ENCODE peak calls at places on chromosome X, in ten cellular contexts. L is fibroblast of mammary gland; Y is T-helper 17 cell; K is effector memory CD8-positive, alpha-beta T cell; H is SJSA1; U is M059J; J is activated CD4-positive, alpha-beta T cell treated with anti-CD3 and anti-CD28 coated beads, Interleukin-2, amount 50 U/mL, for 1 hour; O is RPMI8226; F is H9; V is aorta. N is an unnamed sample.

GRCh38 chrX:40449396-40449795 is 131.4 kb upstream of the ATP6AP2 start:
- DNase-seq in V (no peak), F (no peak), U (no peak), Y (no peak), H (no peak), J (no peak), K (no peak), L (no peak), O (peak), N (no peak)

GRCh38 chrX:39491548-39492297 is 606.0 kb downstream of the BCOR start:
- DNase-seq in F (no peak), U (no peak), Y (peak), L (no peak), H (no peak), J (peak), K (peak), O (peak), V (no peak), N (no peak)

GRCh38 chrX:74178536-74178935 is 125.4 kb upstream of the ZCCHC13 start:
- DNase-seq in V (no peak), K (no peak), H (no peak), U (no peak), L (no peak), J (no peak), F (peak), Y (no peak), O (no peak), N (no peak)

GRCh38 chrX:73812256-73812655 is 249.3 kb downstream of the CHIC1 start:
- DNase-seq in O (no peak), L (peak), V (no peak), K (no peak), Y (no peak), U (no peak), J (no peak), H (no peak), F (no peak), N (no peak)

GRCh38 chrX:140317462-140317861 is 187.4 kb downstream of the SOX3 start:
- DNase-seq in K (no peak), F (no peak), V (no peak), Y (no peak), J (no peak), L (no peak), O (no peak), H (no peak), U (no peak), N (no peak)

GRCh38 chrX:148441387-148441786 is 59.0 kb upstream of the AFF2 start:
- DNase-seq in H (no peak), L (no peak), Y (no peak), K (no peak), U (no peak), J (no peak), F (peak), O (no peak), V (no peak), N (no peak)

GRCh38 chrX:122770581-122770980 is 413.5 kb upstream of the GRIA3 start:
- DNase-seq in H (no peak), U (peak), J (no peak), V (no peak), L (no peak), K (no peak), F (no peak), O (no peak), Y (no peak), N (no peak)

GRCh38 chrX:132776486-132777210 is 181.8 kb downstream of the HS6ST2 start:
- DNase-seq in V (no peak), J (no peak), Y (no peak), O (no peak), U (no peak), K (no peak), H (no peak), L (no peak), F (no peak), N (no peak)

N was measured in fibroblast of villous mesenchyme.